ENCODE peak calls at places on chromosomes 11 and 22, in five cellular contexts. One of them, this sample, is unnamed.

GRCh38 chr11:68750988-68751325 is 363 bp downstream of the TESMIN start:
- DNase-seq in BJ: no peak
- DNase-seq in GM13977: no peak
- DNase-seq in cardiac muscle cell: no peak
- DNase-seq in neural progenitor cell: no peak
- DNase-seq in this sample: no peak

GRCh38 chr11:315516-315994 is 1.7 kb downstream of the IFITM1 start:
- DNase-seq in BJ: no peak
- DNase-seq in GM13977: no peak
- DNase-seq in cardiac muscle cell: no peak
- DNase-seq in neural progenitor cell: no peak
- DNase-seq in this sample: no peak

GRCh38 chr11:125347261-125347585 is 148.8 kb downstream of the FEZ1 start:
- DNase-seq in BJ: no peak
- DNase-seq in GM13977: no peak
- DNase-seq in cardiac muscle cell: no peak
- DNase-seq in neural progenitor cell: peak
- DNase-seq in this sample: no peak

GRCh38 chr11:20372081-20372480 is 8.6 kb downstream of the HTATIP2 start:
- DNase-seq in BJ: no peak
- DNase-seq in GM13977: no peak
- DNase-seq in cardiac muscle cell: no peak
- DNase-seq in neural progenitor cell: no peak
- DNase-seq in this sample: no peak

GRCh38 chr22:35903571-35904331 is 124.9 kb downstream of the RBFOX2 start:
- DNase-seq in BJ: no peak
- DNase-seq in GM13977: no peak
- DNase-seq in cardiac muscle cell: no peak
- DNase-seq in neural progenitor cell: no peak
- DNase-seq in this sample: no peak

GRCh38 chr11:86069408-86070086 is 663 bp upstream of the PICALM start:
- DNase-seq in BJ: peak
- DNase-seq in GM13977: peak
- DNase-seq in cardiac muscle cell: peak
- DNase-seq in neural progenitor cell: no peak
- DNase-seq in this sample: peak

GRCh38 chr11:12390687-12391110 is 13.3 kb downstream of the PARVA start:
- DNase-seq in BJ: no peak
- DNase-seq in GM13977: no peak
- DNase-seq in cardiac muscle cell: no peak
- DNase-seq in neural progenitor cell: no peak
- DNase-seq in this sample: no peak

GRCh38 chr22:37068859-37069258 is 17.3 kb downstream of the KCTD17 start:
- DNase-seq in BJ: no peak
- DNase-seq in GM13977: no peak
- DNase-seq in cardiac muscle cell: no peak
- DNase-seq in neural progenitor cell: peak
- DNase-seq in this sample: no peak

GRCh38 chr11:72684236-72684912 is 10.2 kb upstream of the PDE2A start:
- DNase-seq in BJ: no peak
- DNase-seq in GM13977: peak
- DNase-seq in cardiac muscle cell: peak
- DNase-seq in neural progenitor cell: peak
- DNase-seq in this sample: no peak

GRCh38 chr11:33941637-33942160 is 49.8 kb upstream of the LMO2 start:
- DNase-seq in BJ: no peak
- DNase-seq in GM13977: no peak
- DNase-seq in cardiac muscle cell: peak
- DNase-seq in neural progenitor cell: no peak
- DNase-seq in this sample: no peak

GRCh38 chr11:102157219-102157618 is 47.0 kb downstream of the YAP1 start:
- DNase-seq in BJ: no peak
- DNase-seq in GM13977: no peak
- DNase-seq in cardiac muscle cell: peak
- DNase-seq in neural progenitor cell: peak
- DNase-seq in this sample: peak

GRCh38 chr11:1839924-1840779 is 1.4 kb downstream of the TNNI2 start:
- DNase-seq in BJ: no peak
- DNase-seq in GM13977: peak
- DNase-seq in cardiac muscle cell: no peak
- DNase-seq in neural progenitor cell: no peak
- DNase-seq in this sample: no peak

GRCh38 chr22:36536717-36537116 is 7.8 kb upstream of the EIF3D start:
- DNase-seq in BJ: no peak
- DNase-seq in GM13977: no peak
- DNase-seq in cardiac muscle cell: no peak
- DNase-seq in neural progenitor cell: no peak
- DNase-seq in this sample: no peak

GRCh38 chr11:16863382-16863781 is 124.9 kb downstream of the C11orf58 start:
- DNase-seq in BJ: no peak
- DNase-seq in GM13977: no peak
- DNase-seq in cardiac muscle cell: no peak
- DNase-seq in neural progenitor cell: no peak
- DNase-seq in this sample: no peak

GRCh38 chr22:32776800-32777199 is 24.7 kb upstream of the TIMP3 start:
- DNase-seq in BJ: no peak
- DNase-seq in GM13977: no peak
- DNase-seq in cardiac muscle cell: no peak
- DNase-seq in neural progenitor cell: no peak
- DNase-seq in this sample: no peak

GRCh38 chr11:6737872-6738466 is 33.8 kb downstream of the OR2AG2 start:
- DNase-seq in BJ: no peak
- DNase-seq in GM13977: peak
- DNase-seq in cardiac muscle cell: peak
- DNase-seq in neural progenitor cell: peak
- DNase-seq in this sample: no peak

GRCh38 chr11:77166021-77166420 is 38.0 kb downstream of the MYO7A start:
- DNase-seq in BJ: no peak
- DNase-seq in GM13977: no peak
- DNase-seq in cardiac muscle cell: no peak
- DNase-seq in neural progenitor cell: no peak
- DNase-seq in this sample: no peak

GRCh38 chr11:83006877-83007330 is 64.8 kb downstream of the RAB30 start:
- DNase-seq in BJ: no peak
- DNase-seq in GM13977: peak
- DNase-seq in cardiac muscle cell: no peak
- DNase-seq in neural progenitor cell: no peak
- DNase-seq in this sample: no peak

GRCh38 chr11:94728541-94728940 is 39.6 kb upstream of the AMOTL1 start:
- DNase-seq in BJ: no peak
- DNase-seq in GM13977: no peak
- DNase-seq in cardiac muscle cell: peak
- DNase-seq in neural progenitor cell: no peak
- DNase-seq in this sample: no peak

GRCh38 chr11:292211-293121 is 3.5 kb downstream of the PGGHG start:
- DNase-seq in BJ: no peak
- DNase-seq in GM13977: no peak
- DNase-seq in cardiac muscle cell: no peak
- DNase-seq in neural progenitor cell: no peak
- DNase-seq in this sample: no peak

GRCh38 chr11:46120711-46121327 is 435 bp downstream of the PHF21A start:
- DNase-seq in BJ: no peak
- DNase-seq in GM13977: no peak
- DNase-seq in cardiac muscle cell: peak
- DNase-seq in neural progenitor cell: peak
- DNase-seq in this sample: no peak

GRCh38 chr22:31676700-31677099 is 14.7 kb upstream of the PISD start:
- DNase-seq in BJ: peak
- DNase-seq in GM13977: peak
- DNase-seq in cardiac muscle cell: peak
- DNase-seq in neural progenitor cell: peak
- DNase-seq in this sample: peak

GRCh38 chr11:57315491-57315890 is 9.3 kb downstream of the TNKS1BP1 start:
- DNase-seq in BJ: no peak
- DNase-seq in GM13977: no peak
- DNase-seq in cardiac muscle cell: peak
- DNase-seq in neural progenitor cell: no peak
- DNase-seq in this sample: no peak

GRCh38 chr11:38648597-38648996 is 2050.6 kb upstream of the RAG2 start:
- DNase-seq in BJ: no peak
- DNase-seq in GM13977: no peak
- DNase-seq in cardiac muscle cell: no peak
- DNase-seq in neural progenitor cell: no peak
- DNase-seq in this sample: no peak

GRCh38 chr11:1929621-1930447 is 10.3 kb downstream of the TNNT3 start:
- DNase-seq in BJ: no peak
- DNase-seq in GM13977: peak
- DNase-seq in cardiac muscle cell: no peak
- DNase-seq in neural progenitor cell: no peak
- DNase-seq in this sample: no peak

GRCh38 chr11:4751201-4751600 is 18.5 kb downstream of the OR51F1 start:
- DNase-seq in BJ: no peak
- DNase-seq in GM13977: no peak
- DNase-seq in cardiac muscle cell: no peak
- DNase-seq in neural progenitor cell: no peak
- DNase-seq in this sample: no peak

GRCh38 chr11:29217901-29218300 is 798.9 kb downstream of the KCNA4 start:
- DNase-seq in BJ: no peak
- DNase-seq in GM13977: no peak
- DNase-seq in cardiac muscle cell: no peak
- DNase-seq in neural progenitor cell: no peak
- DNase-seq in this sample: no peak

GRCh38 chr11:2437516-2437915 is 6.8 kb downstream of the TRPM5 start:
- DNase-seq in BJ: no peak
- DNase-seq in GM13977: no peak
- DNase-seq in cardiac muscle cell: no peak
- DNase-seq in neural progenitor cell: no peak
- DNase-seq in this sample: no peak

GRCh38 chr11:6418199-6418957 is 516 bp downstream of the APBB1 start:
- DNase-seq in BJ: no peak
- DNase-seq in GM13977: no peak
- DNase-seq in cardiac muscle cell: no peak
- DNase-seq in neural progenitor cell: peak
- DNase-seq in this sample: no peak

GRCh38 chr11:122293298-122294023 is 177.4 kb upstream of the BLID start:
- DNase-seq in BJ: no peak
- DNase-seq in GM13977: no peak
- DNase-seq in cardiac muscle cell: peak
- DNase-seq in neural progenitor cell: no peak
- DNase-seq in this sample: no peak
- TF ChIP-seq CTCF in BJ: peak
- TF ChIP-seq CTCF in GM13977: no peak
- TF ChIP-seq CTCF in cardiac muscle cell: peak
- TF ChIP-seq CTCF in neural progenitor cell: peak
- TF ChIP-seq CTCF in this sample: peak

GRCh38 chr11:65338680-65339079 is 5.0 kb downstream of the DPF2 start:
- DNase-seq in BJ: no peak
- DNase-seq in GM13977: no peak
- DNase-seq in cardiac muscle cell: no peak
- DNase-seq in neural progenitor cell: no peak
- DNase-seq in this sample: no peak
- TF ChIP-seq CTCF in BJ: no peak
- TF ChIP-seq CTCF in GM13977: no peak
- TF ChIP-seq CTCF in cardiac muscle cell: no peak
- TF ChIP-seq CTCF in neural progenitor cell: no peak
- TF ChIP-seq CTCF in this sample: no peak

GRCh38 chr11:45086526-45086925 is 59.9 kb upstream of the PRDM11 start:
- DNase-seq in BJ: no peak
- DNase-seq in GM13977: no peak
- DNase-seq in cardiac muscle cell: no peak
- DNase-seq in neural progenitor cell: no peak
- DNase-seq in this sample: no peak

GRCh38 chr11:45079943-45080719 is 66.3 kb upstream of the PRDM11 start:
- DNase-seq in BJ: no peak
- DNase-seq in GM13977: no peak
- DNase-seq in cardiac muscle cell: no peak
- DNase-seq in neural progenitor cell: no peak
- DNase-seq in this sample: no peak

GRCh38 chr11:45082744-45083543 is 63.5 kb upstream of the PRDM11 start:
- DNase-seq in BJ: no peak
- DNase-seq in GM13977: no peak
- DNase-seq in cardiac muscle cell: no peak
- DNase-seq in neural progenitor cell: no peak
- DNase-seq in this sample: no peak

GRCh38 chr11:45085657-45086501 is 60.6 kb upstream of the PRDM11 start:
- DNase-seq in BJ: no peak
- DNase-seq in GM13977: no peak
- DNase-seq in cardiac muscle cell: no peak
- DNase-seq in neural progenitor cell: peak
- DNase-seq in this sample: no peak

DNA sequence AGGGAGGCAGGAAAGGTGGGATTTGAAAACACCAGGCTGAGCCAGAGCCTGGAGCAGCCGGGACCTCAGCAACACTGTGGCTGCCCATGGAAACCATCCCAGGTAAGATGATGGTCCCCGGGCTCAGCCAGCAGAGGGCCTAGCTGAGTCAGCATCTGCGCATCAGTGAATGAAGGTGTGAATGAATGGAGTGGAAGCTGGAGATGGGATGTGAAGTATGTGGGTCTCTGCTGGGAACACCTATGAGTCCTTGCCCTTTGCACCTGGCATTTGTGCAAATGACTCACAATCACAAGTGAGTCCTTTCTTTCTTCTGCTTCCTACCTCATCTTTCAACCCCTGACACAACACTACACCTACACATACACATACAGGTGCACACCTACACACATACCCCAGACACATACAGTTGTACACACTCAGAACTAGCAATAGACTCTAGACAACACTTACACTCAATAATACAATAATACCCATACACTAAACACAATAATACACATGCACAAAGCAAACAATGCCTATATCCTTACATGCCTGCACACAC is 62.8 kb upstream of the PRDM11 start:
- DNase-seq in BJ: no peak
- DNase-seq in GM13977: no peak
- DNase-seq in cardiac muscle cell: no peak
- DNase-seq in neural progenitor cell: peak
- DNase-seq in this sample: no peak
- TF ChIP-seq CTCF in BJ: peak
- TF ChIP-seq CTCF in GM13977: peak
- TF ChIP-seq CTCF in cardiac muscle cell: peak
- TF ChIP-seq CTCF in neural progenitor cell: peak
- TF ChIP-seq CTCF in this sample: peak

GRCh38 chr11:61378713-61379313 is 13.6 kb upstream of the TMEM216 start:
- DNase-seq in BJ: peak
- DNase-seq in GM13977: no peak
- DNase-seq in cardiac muscle cell: peak
- DNase-seq in neural progenitor cell: no peak
- DNase-seq in this sample: peak

GRCh38 chr11:61390161-61390560 is 2.2 kb upstream of the TMEM216 start:
- DNase-seq in BJ: no peak
- DNase-seq in GM13977: no peak
- DNase-seq in cardiac muscle cell: no peak
- DNase-seq in neural progenitor cell: no peak
- DNase-seq in this sample: no peak

GRCh38 chr11:61380914-61381313 is 11.5 kb upstream of the TMEM216 start:
- DNase-seq in BJ: no peak
- DNase-seq in GM13977: no peak
- DNase-seq in cardiac muscle cell: no peak
- DNase-seq in neural progenitor cell: no peak
- DNase-seq in this sample: no peak

GRCh38 chr11:61384271-61385242 is 7.8 kb upstream of the TMEM216 start:
- DNase-seq in BJ: no peak
- DNase-seq in GM13977: peak
- DNase-seq in cardiac muscle cell: peak
- DNase-seq in neural progenitor cell: peak
- DNase-seq in this sample: no peak
- TF ChIP-seq CTCF in BJ: peak
- TF ChIP-seq CTCF in GM13977: peak
- TF ChIP-seq CTCF in cardiac muscle cell: peak
- TF ChIP-seq CTCF in neural progenitor cell: peak
- TF ChIP-seq CTCF in this sample: peak

This sample was measured in AG09319.